ENCODE peak calls at places on chromosomes 5 and 9, in six cellular contexts. Q, Y, C, P, X and F are unnamed samples.
A peak's percentile ranks its signal among the peaks of the same experiment; 100 is the strongest.

GRCh38 chr9:32128546-32128945 is 255.9 kb upstream of the ACO1 start:
- DNase-seq in C (no peak), Q (no peak), Y (no peak), P (no peak), X (no peak), F (peak; percentile 32)

GRCh38 chr5:91136271-91136670 is 246.8 kb downstream of the ARRDC3 start:
- DNase-seq in C (no peak), P (no peak), Q (no peak), X (no peak), Y (no peak), F (no peak)

GRCh38 chr5:132238169-132238744 is 10.6 kb upstream of the P4HA2 start:
- DNase-seq in P (peak; percentile 82), Q (no peak), Y (peak; percentile 77), X (peak; percentile 88), C (no peak), F (peak; percentile 89)

GRCh38 chr9:99000480-99001395 is 57.0 kb downstream of the COL15A1 start:
- DNase-seq in Y (peak; percentile 88), P (peak; percentile 75), Q (peak; percentile 59), C (peak; percentile 6), X (peak; percentile 70), F (no peak)

GRCh38 chr9:111036068-111036789 is 2.0 kb downstream of the LPAR1 start:
- DNase-seq in C (no peak), Y (peak; percentile 62), P (no peak), Q (peak; percentile 5), X (peak; percentile 80), F (peak; percentile 76)

GRCh38 chr5:17147225-17148120 is 70.0 kb upstream of the BASP1 start:
- DNase-seq in Q (no peak), C (no peak), Y (peak; percentile 88), X (no peak), P (no peak), F (no peak)

GRCh38 chr5:13843181-13843846 is 101.2 kb downstream of the DNAH5 start:
- DNase-seq in C (no peak), Q (no peak), P (no peak), X (no peak), Y (no peak), F (no peak)

GRCh38 chr5:7392401-7393024 is 3.4 kb upstream of the ADCY2 start:
- DNase-seq in C (no peak), X (no peak), Y (peak; percentile 4), Q (peak; percentile 68), P (peak; percentile 2), F (no peak)

GRCh38 chr9:2729003-2729402 is 11.7 kb downstream of the KCNV2 start:
- DNase-seq in X (no peak), Q (no peak), Y (peak; percentile 41), P (no peak), C (no peak), F (no peak)

GRCh38 chr5:72040513-72040912 is 66.8 kb upstream of the MAP1B start:
- DNase-seq in Q (no peak), C (no peak), X (no peak), Y (no peak), P (no peak), F (no peak)